ENCODE peak calls at places on chromosomes 16 and 17, in six cellular contexts. K is A549, M is sigmoid colon, J is tibial nerve, F is suprapubic skin, Y is H1. N is an unnamed sample.
A peak's percentile ranks its signal among the peaks of the same experiment; 100 is the strongest.

GRCh38 chr17:16150251-16150859 is 65.0 kb downstream of the NCOR1 start:
- DNase-seq in F (no peak), K (peak; percentile 57), J (no peak), M (no peak), Y (no peak), N (no peak)

GRCh38 chr16:13779676-13780075 is 140.3 kb upstream of the ERCC4 start:
- DNase-seq in Y (no peak), F (no peak), J (no peak), M (no peak), K (no peak), N (no peak)

GRCh38 chr16:69417537-69418199 is 6.8 kb upstream of the CYB5B start:
- DNase-seq in F (no peak), Y (no peak), J (no peak), M (no peak), K (peak; percentile 96), N (no peak)

GRCh38 chr16:50657251-50657650 is 23.9 kb downstream of the SNX20 start:
- DNase-seq in M (no peak), J (no peak), K (no peak), Y (no peak), F (no peak), N (no peak)

GRCh38 chr17:3935140-3935542 is 18.9 kb upstream of the P2RX1 start:
- DNase-seq in F (no peak), Y (peak; percentile 80), J (peak; percentile 43), K (peak; percentile 87), M (no peak), N (no peak)

GRCh38 chr17:57662644-57663308 is 82.3 kb downstream of the CCDC182 start:
- DNase-seq in J (peak; percentile 81), K (peak; percentile 64), F (peak; percentile 96), M (peak; percentile 97), Y (peak; percentile 97), N (peak; percentile 98)

GRCh38 chr17:42814633-42815399 is 9.3 kb downstream of the BECN1 start:
- DNase-seq in J (no peak), Y (no peak), F (no peak), M (no peak), K (no peak), N (no peak)

GRCh38 chr17:57948555-57949420 is 6.4 kb downstream of the CUEDC1 start:
- DNase-seq in M (peak; percentile 75), K (peak; percentile 98), F (no peak), Y (no peak), J (no peak), N (no peak)

GRCh38 chr16:87611456-87611855 is 9.1 kb downstream of the JPH3 start:
- DNase-seq in Y (no peak), F (no peak), K (no peak), M (no peak), J (no peak), N (no peak)

GRCh38 chr16:81442220-81442908 is 2.2 kb upstream of the CMIP start:
- DNase-seq in J (no peak), F (no peak), K (no peak), Y (no peak), M (no peak), N (no peak)

GRCh38 chr17:19464033-19465026 is 53.3 kb downstream of the RNF112 start:
- DNase-seq in F (peak; percentile 62), M (peak; percentile 83), K (no peak), Y (no peak), J (peak; percentile 53), N (no peak)

GRCh38 chr17:28367641-28368305 is 2.3 kb downstream of the VTN start:
- DNase-seq in M (no peak), F (no peak), K (no peak), Y (no peak), J (no peak), N (no peak)

GRCh38 chr17:52147872-52148271 is 10.6 kb downstream of the CA10 start:
- DNase-seq in K (no peak), J (no peak), Y (no peak), M (no peak), F (no peak), N (no peak)

GRCh38 chr16:58021661-58022551 is 3.6 kb upstream of the MMP15 start:
- DNase-seq in K (no peak), M (no peak), F (no peak), J (no peak), Y (no peak), N (no peak)
- H3K4me1 ChIP-seq in K (peaks cover 12% of the 10 kb centered on the region), M (peaks cover 66% of the 10 kb centered on the region), F (peaks cover 47% of the 10 kb centered on the region), J (peaks cover 19% of the 10 kb centered on the region), Y (peaks cover 12% of the 10 kb centered on the region), N (peaks cover 59% of the 10 kb centered on the region)

GRCh38 chr17:10683853-10684252 is 13.5 kb downstream of the SCO1 start:
- DNase-seq in M (no peak), Y (no peak), K (peak; percentile 56), J (no peak), F (no peak), N (no peak)

GRCh38 chr17:10687497-10687896 is 9.8 kb downstream of the SCO1 start:
- DNase-seq in K (no peak), F (no peak), J (no peak), M (no peak), Y (no peak), N (no peak)

DNA sequence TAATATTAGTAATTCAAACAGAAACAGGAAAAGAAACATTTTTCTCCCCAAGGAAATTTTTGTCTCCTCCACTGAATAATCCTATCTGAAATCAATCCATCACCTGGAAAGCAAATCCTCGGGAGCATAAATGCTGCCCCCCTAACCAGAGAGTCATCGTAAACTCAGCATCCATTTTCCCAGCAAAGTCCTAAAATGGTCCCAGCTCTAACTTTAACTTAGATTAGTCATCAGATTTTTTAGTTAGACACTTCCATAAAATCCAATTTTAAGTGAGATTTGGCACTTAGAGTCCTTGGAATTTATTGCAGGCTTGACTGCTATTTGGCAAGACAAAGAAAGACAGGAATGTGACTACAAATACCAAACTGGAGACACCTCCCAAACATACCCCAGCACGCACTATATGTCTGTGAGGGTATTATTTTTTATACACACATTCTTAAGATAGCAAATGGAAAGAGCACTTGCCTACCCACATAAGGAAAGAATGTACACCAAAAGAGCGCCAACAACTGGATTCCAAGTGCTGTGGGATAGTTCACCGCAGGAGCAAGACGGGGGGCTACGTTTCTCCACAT is 15.4 kb downstream of the SCO1 start:
- DNase-seq in J (no peak), Y (no peak), M (no peak), F (no peak), K (no peak), N (no peak)
- TF ChIP-seq EP300 in J (no peak), Y (no peak), M (no peak), F (no peak), K (no peak), N (no peak)

GRCh38 chr16:67023689-67024088 is 5.3 kb upstream of the CBFB start:
- DNase-seq in Y (no peak), J (no peak), F (no peak), M (no peak), K (no peak), N (no peak)
- H3K4me1 ChIP-seq in Y (peaks cover 4% of the 10 kb centered on the region), J (peaks cover 6% of the 10 kb centered on the region), F (peaks cover 6% of the 10 kb centered on the region), M (no peaks in the 10 kb centered on the region), K (peaks cover 4% of the 10 kb centered on the region), N (peaks cover 10% of the 10 kb centered on the region)

GRCh38 chr17:2814049-2814448 is 17.8 kb downstream of the RAP1GAP2 start:
- DNase-seq in Y (no peak), J (no peak), M (no peak), F (no peak), K (no peak), N (no peak)

GRCh38 chr17:2814499-2815341 is 18.5 kb downstream of the RAP1GAP2 start:
- DNase-seq in K (no peak), F (no peak), Y (no peak), J (no peak), M (no peak), N (no peak)

GRCh38 chr17:2819921-2820501 is 23.8 kb downstream of the RAP1GAP2 start:
- DNase-seq in J (no peak), K (no peak), F (no peak), M (no peak), Y (no peak), N (no peak)

GRCh38 chr17:2816688-2817087 is 20.4 kb downstream of the RAP1GAP2 start:
- DNase-seq in J (no peak), M (no peak), K (no peak), Y (no peak), F (no peak), N (no peak)

DNA sequence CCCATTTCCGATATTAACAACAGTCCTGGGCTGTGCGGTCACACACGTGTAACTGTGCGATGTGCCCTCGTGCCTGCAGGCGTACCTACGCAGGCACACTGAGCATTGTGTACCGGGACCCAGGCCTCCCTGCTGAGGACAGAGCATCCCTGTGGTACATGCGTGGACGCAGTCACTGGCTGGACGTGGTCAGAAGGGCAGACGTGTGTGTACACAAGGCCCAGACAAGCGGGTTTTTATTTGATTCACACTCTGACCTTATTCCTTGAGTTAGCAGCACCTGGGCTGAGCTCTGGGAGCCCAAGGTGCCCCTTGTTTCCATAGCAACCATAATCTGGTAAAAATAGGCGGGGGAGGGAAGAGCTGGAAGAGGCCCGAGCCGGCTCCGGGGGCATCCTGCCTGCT is 19.5 kb downstream of the RAP1GAP2 start:
- DNase-seq in Y (no peak), F (no peak), J (no peak), M (no peak), K (no peak), N (no peak)
- TF ChIP-seq EP300 in Y (no peak), F (no peak), J (no peak), M (no peak), K (no peak), N (no peak)

DNA sequence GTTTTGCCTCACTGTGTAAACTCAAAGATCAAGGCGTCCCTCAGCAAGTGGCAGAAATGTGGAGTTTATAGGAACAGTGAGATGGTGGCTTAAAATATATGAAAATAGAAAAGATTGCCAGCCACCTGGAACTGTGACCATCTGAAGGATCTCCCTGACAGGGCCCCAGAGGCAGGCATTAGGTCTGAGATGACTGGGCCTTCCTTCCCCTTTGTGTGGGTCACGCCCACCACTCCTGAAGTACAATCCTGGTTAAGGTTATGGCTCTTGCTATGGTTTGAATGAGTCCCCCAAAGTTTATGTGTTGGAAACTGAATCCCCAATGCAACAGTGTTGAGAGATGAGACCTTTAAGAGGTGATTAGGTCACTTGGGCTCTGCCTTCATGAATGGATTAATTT is 6.4 kb downstream of the ST6GALNAC2 start:
- DNase-seq in J (no peak), K (no peak), F (no peak), Y (no peak), M (no peak), N (no peak)
- H3K4me1 ChIP-seq in J (peaks cover 44% of the 10 kb centered on the region), K (no peaks in the 10 kb centered on the region), F (peaks cover 19% of the 10 kb centered on the region), Y (peaks cover 6% of the 10 kb centered on the region), M (no peaks in the 10 kb centered on the region), N (peaks cover 3% of the 10 kb centered on the region)

DNA sequence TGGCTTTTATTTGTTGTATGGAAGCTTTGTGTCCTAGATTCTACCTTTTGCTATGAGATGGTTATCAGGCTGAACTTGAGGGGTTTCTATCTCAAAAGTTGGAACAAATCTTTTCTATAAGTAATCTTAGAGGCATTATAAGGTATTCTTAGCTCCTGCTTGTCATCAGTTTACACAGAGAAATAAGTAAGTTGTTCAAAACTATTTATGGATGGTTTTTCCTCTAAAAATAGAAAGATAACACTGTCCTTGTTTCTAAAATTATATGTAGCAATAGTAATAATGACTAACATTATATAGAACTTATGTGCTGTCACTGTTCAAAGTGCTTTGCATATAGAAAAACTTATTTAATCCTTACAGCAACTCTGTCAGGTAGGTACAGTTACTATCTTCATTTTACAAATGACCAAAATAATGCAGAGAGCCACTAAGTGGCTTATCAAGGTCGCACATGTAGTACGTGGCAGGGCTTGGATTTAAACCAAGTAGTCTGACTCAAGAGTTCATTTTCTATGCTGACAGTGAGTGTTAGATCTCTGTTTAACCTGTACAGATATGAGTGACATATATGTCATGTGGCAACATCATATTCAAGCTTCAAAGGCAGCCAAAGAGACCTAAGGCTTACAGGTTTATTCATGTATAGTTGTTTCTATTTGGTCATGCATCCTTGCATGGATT is 59.0 kb downstream of the PHKB start:
- DNase-seq in M (no peak), J (no peak), F (no peak), K (no peak), Y (no peak), N (no peak)
- TF ChIP-seq EP300 in M (no peak), J (no peak), F (no peak), K (no peak), Y (no peak), N (no peak)